ENCODE peak calls at places on chromosome 4, in four cellular contexts. Z, C, M and V are unnamed samples.

GRCh38 chr4:72295966-72296557 is 264.3 kb downstream of the NPFFR2 start:
- DNase-seq in Z (peak), C (peak), M (peak), V (peak)

GRCh38 chr4:16794816-16795445 is 103.5 kb downstream of the LDB2 start:
- DNase-seq in C (peak), M (peak), Z (peak), V (peak)

GRCh38 chr4:128225148-128225547 is 62.5 kb downstream of the PGRMC2 start:
- DNase-seq in Z (no peak), M (peak), C (peak), V (peak)

GRCh38 chr4:17726911-17727310 is 54.5 kb downstream of the FAM184B start:
- DNase-seq in Z (no peak), M (peak), C (no peak), V (no peak)

GRCh38 chr4:73662709-73663546 is 42.7 kb upstream of the RASSF6 start:
- DNase-seq in C (peak), M (peak), Z (no peak), V (peak)

GRCh38 chr4:113593400-113594230 is 167.9 kb downstream of the CAMK2D start:
- DNase-seq in M (no peak), C (no peak), Z (no peak), V (no peak)

GRCh38 chr4:8303485-8304281 is 34.1 kb downstream of the HTRA3 start:
- DNase-seq in M (peak), Z (peak), C (peak), V (peak)

GRCh38 chr4:172868271-172868670 is 300.3 kb upstream of the GALNT7 start:
- DNase-seq in Z (no peak), M (no peak), C (no peak), V (no peak)

GRCh38 chr4:7904942-7905341 is 34.7 kb downstream of the AFAP1 start:
- DNase-seq in Z (no peak), C (peak), M (no peak), V (peak)

GRCh38 chr4:123266221-123266620 is 130.4 kb upstream of the SPRY1 start:
- DNase-seq in M (no peak), Z (no peak), C (no peak), V (no peak)

GRCh38 chr4:93809773-93810172 is 18.8 kb upstream of the ATOH1 start:
- DNase-seq in C (no peak), Z (no peak), M (no peak), V (no peak)